ENCODE peak calls at places on chromosomes 12 and 14, in five cellular contexts. F, P, V, B and O are unnamed samples.

GRCh38 chr14:99568567-99569560 is 35.1 kb downstream of the CCDC85C start:
- DNase-seq in P (no peak), V (no peak), B (peak), F (no peak), O (peak)

GRCh38 chr12:47729233-47729632 is 3.9 kb upstream of the ENDOU start:
- DNase-seq in V (no peak), P (no peak), F (no peak), B (no peak), O (no peak)

GRCh38 chr14:99677231-99677891 is 6.7 kb upstream of the CYP46A1 start:
- DNase-seq in V (no peak), B (no peak), P (no peak), F (no peak), O (no peak)

GRCh38 chr14:92780444-92780843 is 13.7 kb upstream of the GOLGA5 start:
- DNase-seq in B (no peak), P (peak), V (no peak), F (no peak), O (no peak)

GRCh38 chr14:62209287-62209899 is 447.2 kb downstream of the SNAPC1 start:
- DNase-seq in F (no peak), B (no peak), P (peak), V (no peak), O (no peak)

GRCh38 chr14:90842726-90843125 is 26.5 kb upstream of the TTC7B start:
- DNase-seq in B (no peak), F (no peak), V (no peak), P (no peak), O (no peak)

GRCh38 chr12:32947203-32947795 is 50.7 kb upstream of the PKP2 start:
- DNase-seq in B (no peak), P (peak), F (peak), V (no peak), O (no peak)

GRCh38 chr12:119151445-119151844 is 27.3 kb upstream of the HSPB8 start:
- DNase-seq in F (no peak), B (no peak), V (no peak), P (no peak), O (no peak)

GRCh38 chr12:51678086-51678724 is 87.2 kb downstream of the SCN8A start:
- DNase-seq in P (no peak), F (peak), V (peak), B (peak), O (peak)

GRCh38 chr12:106288510-106289195 is 13.9 kb upstream of the TCP11L2 start:
- DNase-seq in B (peak), P (peak), F (peak), V (peak), O (peak)

GRCh38 chr12:90449611-90450010 is 505.4 kb downstream of the CCER1 start:
- DNase-seq in V (no peak), F (no peak), P (no peak), B (no peak), O (no peak)

GRCh38 chr14:48967419-48967818 is 618.8 kb downstream of the RPS29 start:
- DNase-seq in F (no peak), V (no peak), P (no peak), B (no peak), O (no peak)

GRCh38 chr12:49502590-49502989 is 36.2 kb upstream of the KCNH3 start:
- DNase-seq in P (no peak), V (no peak), F (no peak), B (no peak), O (no peak)

GRCh38 chr12:25249951-25250738 is 584 bp downstream of the KRAS start:
- DNase-seq in P (no peak), B (peak), V (peak), F (no peak), O (peak)

GRCh38 chr12:97921957-97922722 is 459.5 kb downstream of the RMST start:
- DNase-seq in V (no peak), P (no peak), F (no peak), B (no peak), O (no peak)

GRCh38 chr12:22230280-22230794 is 104.2 kb downstream of the ST8SIA1 start:
- DNase-seq in B (no peak), V (no peak), F (no peak), P (no peak), O (no peak)